ENCODE peak calls at places on chromosomes 12 and 14, in six cellular contexts. B is MM.1S, D is neural progenitor cell, P is neuronal stem cell, W is tibial artery, M is right atrium auricular region. S is an unnamed sample.

GRCh38 chr14:64507376-64508156 is 3.0 kb downstream of the ZBTB1 start:
- DNase-seq in B (no peak), D (no peak), P (no peak), W (no peak), M (no peak), S (peak; percentile 35)

GRCh38 chr14:90467501-90467900 is 70.7 kb downstream of the CALM1 start:
- DNase-seq in B (no peak), D (no peak), P (no peak), W (no peak), M (no peak), S (no peak)

GRCh38 chr14:23172572-23172971 is 10.9 kb downstream of the SLC7A8 start:
- DNase-seq in B (no peak), D (no peak), P (no peak), W (no peak), M (no peak), S (no peak)

GRCh38 chr12:12461923-12462315 is 100.7 kb downstream of the DUSP16 start:
- DNase-seq in B (no peak), D (no peak), P (no peak), W (no peak), M (no peak), S (no peak)

GRCh38 chr12:122021193-122021821 is 377 bp upstream of the BCL7A start:
- DNase-seq in B (no peak), D (peak; percentile 70), P (no peak), W (no peak), M (no peak), S (no peak)

GRCh38 chr12:57666897-57667296 is 27.0 kb upstream of the OS9 start:
- DNase-seq in B (no peak), D (no peak), P (no peak), W (no peak), M (no peak), S (no peak)

GRCh38 chr12:113862570-113863454 is 103.3 kb downstream of the RBM19 start:
- DNase-seq in B (no peak), D (no peak), P (no peak), W (no peak), M (no peak), S (no peak)

GRCh38 chr12:87304406-87304805 is 724.8 kb downstream of the C12orf50 start:
- DNase-seq in B (no peak), D (peak; percentile 11), P (no peak), W (no peak), M (no peak), S (no peak)

GRCh38 chr12:109743076-109743910 is 29.7 kb downstream of the FAM222A start:
- DNase-seq in B (no peak), D (no peak), P (no peak), W (peak; percentile 10), M (no peak), S (no peak)

GRCh38 chr12:14901228-14901562 is 15.5 kb upstream of the MGP start:
- DNase-seq in B (no peak), D (peak; percentile 41), P (no peak), W (no peak), M (no peak), S (no peak)

GRCh38 chr12:53160000-53160399 is 20.5 kb upstream of the ZNF740 start:
- DNase-seq in B (no peak), D (peak; percentile 15), P (no peak), W (no peak), M (no peak), S (no peak)

GRCh38 chr12:19553177-19553576 is 113.9 kb downstream of the AEBP2 start:
- DNase-seq in B (no peak), D (no peak), P (no peak), W (no peak), M (no peak), S (no peak)

GRCh38 chr12:90102957-90103652 is 394.5 kb upstream of the ATP2B1 start:
- DNase-seq in B (peak; percentile 61), D (peak; percentile 49), P (no peak), W (no peak), M (no peak), S (no peak)

GRCh38 chr12:129245769-129246168 is 392.5 kb downstream of the GLT1D1 start:
- DNase-seq in B (no peak), D (no peak), P (no peak), W (no peak), M (no peak), S (no peak)

GRCh38 chr12:23640754-23641153 is 308.7 kb downstream of the SOX5 start:
- DNase-seq in B (no peak), D (peak; percentile 91), P (peak; percentile 78), W (no peak), M (no peak), S (no peak)

GRCh38 chr14:61678966-61679365 is 16.3 kb upstream of the HIF1A start:
- DNase-seq in B (no peak), D (peak; percentile 86), P (peak; percentile 54), W (no peak), M (no peak), S (no peak)

GRCh38 chr14:68822132-68822651 is 29.3 kb upstream of the ZFP36L1 start:
- DNase-seq in B (no peak), D (no peak), P (no peak), W (no peak), M (no peak), S (no peak)

GRCh38 chr12:44628180-44628579 is 247.9 kb downstream of the NELL2 start:
- DNase-seq in B (no peak), D (no peak), P (no peak), W (no peak), M (no peak), S (no peak)

GRCh38 chr14:19949218-19949617 is 18.5 kb downstream of the OR4K1 start:
- DNase-seq in B (no peak), D (no peak), P (no peak), W (no peak), M (no peak), S (no peak)

GRCh38 chr14:37230551-37231194 is 32.9 kb downstream of the MIPOL1 start:
- DNase-seq in B (peak; percentile 67), D (peak; percentile 84), P (peak; percentile 39), W (no peak), M (no peak), S (no peak)

GRCh38 chr14:79480212-79480611 is 731.1 kb downstream of the DIO2 start:
- DNase-seq in B (no peak), D (no peak), P (no peak), W (no peak), M (no peak), S (no peak)

GRCh38 chr12:80714055-80714454 is 2.7 kb upstream of the MYF5 start:
- DNase-seq in B (no peak), D (peak; percentile 73), P (no peak), W (no peak), M (no peak), S (peak; percentile 62)

GRCh38 chr12:96258451-96258933 is 64.3 kb downstream of the ELK3 start:
- DNase-seq in B (no peak), D (peak; percentile 66), P (no peak), W (peak; percentile 68), M (no peak), S (no peak)

GRCh38 chr14:102170061-102170460 is 30.4 kb downstream of the WDR20 start:
- DNase-seq in B (no peak), D (no peak), P (no peak), W (no peak), M (no peak), S (no peak)

GRCh38 chr12:124567035-124567672 is at the start of gene NCOR2:
- DNase-seq in B (peak; percentile 29), D (peak; percentile 85), P (no peak), W (no peak), M (no peak), S (no peak)

GRCh38 chr14:93160353-93160801 is 24.3 kb downstream of the MOAP1 start:
- DNase-seq in B (no peak), D (peak; percentile 45), P (no peak), W (no peak), M (no peak), S (no peak)

GRCh38 chr14:37241206-37241605 is 43.5 kb downstream of the MIPOL1 start:
- DNase-seq in B (no peak), D (no peak), P (no peak), W (no peak), M (no peak), S (no peak)

GRCh38 chr12:54383041-54383609 is 1.4 kb downstream of the ZNF385A start:
- DNase-seq in B (no peak), D (no peak), P (no peak), W (no peak), M (no peak), S (no peak)

GRCh38 chr12:54386781-54387467 is 2.4 kb upstream of the ZNF385A start:
- DNase-seq in B (no peak), D (no peak), P (no peak), W (no peak), M (no peak), S (no peak)

GRCh38 chr12:54385251-54385914 is 850 bp upstream of the ZNF385A start:
- DNase-seq in B (no peak), D (peak; percentile 68), P (no peak), W (no peak), M (no peak), S (no peak)

GRCh38 chr12:54381136-54381535 is 3.4 kb downstream of the ZNF385A start:
- DNase-seq in B (no peak), D (no peak), P (no peak), W (no peak), M (no peak), S (no peak)

GRCh38 chr12:54384591-54385041 is at the start of gene ZNF385A:
- DNase-seq in B (no peak), D (no peak), P (no peak), W (no peak), M (no peak), S (no peak)
- H3K4me3 ChIP-seq in B (no peak within 1 kb of the TSS), D (peak within 1 kb of the TSS; percentile 36), P (no peak within 1 kb of the TSS), W (no peak within 1 kb of the TSS), M (no peak within 1 kb of the TSS), S (peak within 1 kb of the TSS; percentile 31)

GRCh38 chr12:6965026-6965661 is 5.3 kb downstream of the PHB2 start:
- DNase-seq in B (peak; percentile 86), D (peak; percentile 90), P (peak; percentile 81), W (peak; percentile 76), M (peak; percentile 86), S (peak; percentile 86)
- H3K4me1 ChIP-seq in B (peaks cover 49% of the 10 kb centered on the region), D (peaks cover 27% of the 10 kb centered on the region), P (peaks cover 20% of the 10 kb centered on the region), W (peaks cover 52% of the 10 kb centered on the region), M (peaks cover 54% of the 10 kb centered on the region), S (peaks cover 37% of the 10 kb centered on the region)

GRCh38 chr14:106200539-106201310 is 674.3 kb downstream of the TMEM121 start:
- DNase-seq in B (no peak), D (no peak), P (no peak), W (no peak), M (no peak), S (no peak)

GRCh38 chr14:106203438-106203837 is 677.1 kb downstream of the TMEM121 start:
- DNase-seq in B (no peak), D (no peak), P (no peak), W (no peak), M (no peak), S (no peak)

GRCh38 chr14:106201376-106201775 is 675.0 kb downstream of the TMEM121 start:
- DNase-seq in B (no peak), D (no peak), P (no peak), W (no peak), M (no peak), S (no peak)

GRCh38 chr14:106207316-106207715 is 680.9 kb downstream of the TMEM121 start:
- DNase-seq in B (no peak), D (no peak), P (no peak), W (no peak), M (no peak), S (no peak)

GRCh38 chr14:106204063-106204462 is 677.7 kb downstream of the TMEM121 start:
- DNase-seq in B (no peak), D (no peak), P (no peak), W (no peak), M (no peak), S (no peak)
- H3K27me3 ChIP-seq in B (no peaks in the 10 kb centered on the region), D (no peaks in the 10 kb centered on the region), P (peaks cover 13% of the 10 kb centered on the region), W (no peaks in the 10 kb centered on the region), M (no peaks in the 10 kb centered on the region), S (no peaks in the 10 kb centered on the region)

GRCh38 chr14:54773171-54774006 is 129.2 kb downstream of the GCH1 start:
- DNase-seq in B (peak; percentile 48), D (peak; percentile 88), P (peak; percentile 71), W (peak; percentile 85), M (peak; percentile 96), S (peak; percentile 63)
- H3K4me3 ChIP-seq in B (peak overlapping the region; percentile 36), D (no peak overlapping the region), P (no peak overlapping the region), W (no peak overlapping the region), M (no peak overlapping the region), S (no peak overlapping the region)

S was measured in gastrocnemius medialis.